ENCODE peak calls at places on chromosomes 4 and X, in six cellular contexts. One of them, this sample, is unnamed.
A peak's percentile ranks its signal among the peaks of the same experiment; 100 is the strongest.

GRCh38 chrX:109890910-109891502 is 111.9 kb upstream of the TMEM164 start:
- DNase-seq in cardiac muscle cell: peak; percentile 85
- DNase-seq in pancreas: peak; percentile 54
- DNase-seq in GM23338: peak; percentile 80
- DNase-seq in body of pancreas: peak; percentile 61
- DNase-seq in OCI-LY7: peak; percentile 57
- DNase-seq in this sample: peak; percentile 18

GRCh38 chr4:144845411-144845810 is 199.5 kb downstream of the HHIP start:
- DNase-seq in cardiac muscle cell: no peak
- DNase-seq in pancreas: no peak
- DNase-seq in GM23338: no peak
- DNase-seq in body of pancreas: no peak
- DNase-seq in OCI-LY7: no peak
- DNase-seq in this sample: no peak

GRCh38 chr4:10168151-10168550 is 51.6 kb upstream of the WDR1 start:
- DNase-seq in cardiac muscle cell: no peak
- DNase-seq in pancreas: no peak
- DNase-seq in GM23338: no peak
- DNase-seq in body of pancreas: no peak
- DNase-seq in OCI-LY7: no peak
- DNase-seq in this sample: no peak

GRCh38 chr4:16021804-16022560 is 59.0 kb upstream of the FGFBP2 start:
- DNase-seq in cardiac muscle cell: no peak
- DNase-seq in pancreas: no peak
- DNase-seq in GM23338: no peak
- DNase-seq in body of pancreas: no peak
- DNase-seq in OCI-LY7: no peak
- DNase-seq in this sample: no peak

GRCh38 chrX:25968920-25969319 is 169.2 kb upstream of the MAGEB18 start:
- DNase-seq in cardiac muscle cell: peak; percentile 34
- DNase-seq in pancreas: peak; percentile 47
- DNase-seq in GM23338: peak; percentile 76
- DNase-seq in body of pancreas: peak; percentile 55
- DNase-seq in OCI-LY7: no peak
- DNase-seq in this sample: no peak

GRCh38 chr4:109729563-109730293 is at the start of gene PLA2G12A:
- DNase-seq in cardiac muscle cell: peak; percentile 83
- DNase-seq in pancreas: peak; percentile 97
- DNase-seq in GM23338: peak; percentile 93
- DNase-seq in body of pancreas: peak; percentile 96
- DNase-seq in OCI-LY7: peak; percentile 85
- DNase-seq in this sample: peak; percentile 40

GRCh38 chr4:36189511-36190226 is 54.6 kb downstream of the ARAP2 start:
- DNase-seq in cardiac muscle cell: no peak
- DNase-seq in pancreas: no peak
- DNase-seq in GM23338: no peak
- DNase-seq in body of pancreas: no peak
- DNase-seq in OCI-LY7: peak; percentile 1
- DNase-seq in this sample: peak; percentile 43

GRCh38 chr4:6731780-6732179 is 15.8 kb downstream of the BLOC1S4 start:
- DNase-seq in cardiac muscle cell: no peak
- DNase-seq in pancreas: no peak
- DNase-seq in GM23338: no peak
- DNase-seq in body of pancreas: no peak
- DNase-seq in OCI-LY7: no peak
- DNase-seq in this sample: no peak

GRCh38 chrX:8607326-8607725 is 124.6 kb downstream of the ANOS1 start:
- DNase-seq in cardiac muscle cell: no peak
- DNase-seq in pancreas: no peak
- DNase-seq in GM23338: no peak
- DNase-seq in body of pancreas: no peak
- DNase-seq in OCI-LY7: no peak
- DNase-seq in this sample: no peak

GRCh38 chrX:31420711-31421151 is 348.9 kb upstream of the FTHL17 start:
- DNase-seq in cardiac muscle cell: no peak
- DNase-seq in pancreas: no peak
- DNase-seq in GM23338: no peak
- DNase-seq in body of pancreas: no peak
- DNase-seq in OCI-LY7: no peak
- DNase-seq in this sample: no peak

GRCh38 chrX:84339507-84340364 is 151.7 kb upstream of the RPS6KA6 start:
- DNase-seq in cardiac muscle cell: peak; percentile 40
- DNase-seq in pancreas: no peak
- DNase-seq in GM23338: peak; percentile 48
- DNase-seq in body of pancreas: no peak
- DNase-seq in OCI-LY7: peak; percentile 3
- DNase-seq in this sample: no peak

GRCh38 chr4:175758595-175758994 is 53.5 kb downstream of the GPM6A start:
- DNase-seq in cardiac muscle cell: no peak
- DNase-seq in pancreas: no peak
- DNase-seq in GM23338: no peak
- DNase-seq in body of pancreas: no peak
- DNase-seq in OCI-LY7: no peak
- DNase-seq in this sample: no peak

GRCh38 chr4:175758050-175758449 is 54.0 kb downstream of the GPM6A start:
- DNase-seq in cardiac muscle cell: no peak
- DNase-seq in pancreas: no peak
- DNase-seq in GM23338: no peak
- DNase-seq in body of pancreas: no peak
- DNase-seq in OCI-LY7: no peak
- DNase-seq in this sample: no peak
- H3K4me3 ChIP-seq in cardiac muscle cell: no peak overlapping the region
- H3K4me3 ChIP-seq in pancreas: no peak overlapping the region
- H3K4me3 ChIP-seq in GM23338: no peak overlapping the region
- H3K4me3 ChIP-seq in body of pancreas: no peak overlapping the region
- H3K4me3 ChIP-seq in OCI-LY7: no peak overlapping the region
- H3K4me3 ChIP-seq in this sample: no peak overlapping the region

DNA sequence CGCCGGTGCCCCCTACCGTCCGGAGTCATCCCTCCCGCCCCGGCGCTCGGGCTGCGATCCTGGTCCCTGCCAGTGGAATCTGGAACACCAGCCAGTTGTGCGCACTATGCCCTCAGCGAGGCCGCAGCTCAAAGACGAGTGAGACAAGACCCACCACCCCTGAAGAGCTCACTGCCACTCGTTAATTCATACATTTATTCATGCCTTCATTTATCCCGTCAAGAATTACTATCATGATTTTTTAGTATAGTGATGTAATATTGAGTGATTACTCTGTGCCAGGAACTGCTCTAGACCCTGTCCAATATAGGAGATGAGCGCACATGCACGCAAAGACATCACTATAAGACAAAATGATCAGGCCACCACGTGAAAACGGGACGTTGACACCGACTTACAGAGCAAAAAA is 252 bp upstream of the PPA2 start:
- DNase-seq in cardiac muscle cell: no peak
- DNase-seq in pancreas: peak; percentile 89
- DNase-seq in GM23338: peak; percentile 92
- DNase-seq in body of pancreas: peak; percentile 87
- DNase-seq in OCI-LY7: no peak
- DNase-seq in this sample: no peak
- TF ChIP-seq CTCF in cardiac muscle cell: peak; percentile 90
- TF ChIP-seq CTCF in pancreas: peak; percentile 88
- TF ChIP-seq CTCF in GM23338: peak; percentile 87
- TF ChIP-seq CTCF in body of pancreas: peak; percentile 87
- TF ChIP-seq CTCF in OCI-LY7: peak; percentile 82
- TF ChIP-seq CTCF in this sample: peak; percentile 85

GRCh38 chr4:138672393-138672976 is 343.1 kb upstream of the NOCT start:
- DNase-seq in cardiac muscle cell: no peak
- DNase-seq in pancreas: no peak
- DNase-seq in GM23338: no peak
- DNase-seq in body of pancreas: no peak
- DNase-seq in OCI-LY7: no peak
- DNase-seq in this sample: peak; percentile 8
- H3K4me3 ChIP-seq in cardiac muscle cell: no peak overlapping the region
- H3K4me3 ChIP-seq in pancreas: no peak overlapping the region
- H3K4me3 ChIP-seq in GM23338: no peak overlapping the region
- H3K4me3 ChIP-seq in body of pancreas: no peak overlapping the region
- H3K4me3 ChIP-seq in OCI-LY7: no peak overlapping the region
- H3K4me3 ChIP-seq in this sample: no peak overlapping the region

GRCh38 chr4:143202824-143203223 is 18.1 kb downstream of the USP38 start:
- DNase-seq in cardiac muscle cell: no peak
- DNase-seq in pancreas: no peak
- DNase-seq in GM23338: no peak
- DNase-seq in body of pancreas: no peak
- DNase-seq in OCI-LY7: no peak
- DNase-seq in this sample: no peak
- TF ChIP-seq CTCF in cardiac muscle cell: no peak
- TF ChIP-seq CTCF in pancreas: no peak
- TF ChIP-seq CTCF in GM23338: no peak
- TF ChIP-seq CTCF in body of pancreas: peak; percentile 38
- TF ChIP-seq CTCF in OCI-LY7: peak; percentile 80
- TF ChIP-seq CTCF in this sample: no peak

This sample was measured in GM12864.